ENCODE peak calls at places on chromosomes 11 and 22, in seven cellular contexts. W, F, Z, N, O, R and E are unnamed samples.

GRCh38 chr11:94519478-94520084 is 7.3 kb downstream of the C11orf97 start:
- DNase-seq in W (peak; percentile 40), F (no peak), Z (no peak), N (no peak), O (peak; percentile 49), R (no peak), E (peak; percentile 28)

GRCh38 chr11:33179431-33179830 is 18.2 kb upstream of the CSTF3 start:
- DNase-seq in W (no peak), F (no peak), Z (no peak), N (no peak), O (no peak), R (no peak), E (no peak)

GRCh38 chr22:19275919-19276600 is 15.5 kb downstream of the CLTCL1 start:
- DNase-seq in W (peak; percentile 70), F (no peak), Z (no peak), N (peak; percentile 30), O (no peak), R (no peak), E (no peak)

GRCh38 chr11:113506461-113506860 is 31.3 kb upstream of the DRD2 start:
- DNase-seq in W (no peak), F (no peak), Z (no peak), N (no peak), O (no peak), R (no peak), E (no peak)

GRCh38 chr22:28949788-28950187 is 66.4 kb downstream of the ZNRF3 start:
- DNase-seq in W (no peak), F (no peak), Z (peak; percentile 33), N (no peak), O (peak; percentile 67), R (no peak), E (no peak)

GRCh38 chr22:20424553-20424936 is 13.1 kb downstream of the SCARF2 start:
- DNase-seq in W (no peak), F (no peak), Z (no peak), N (no peak), O (no peak), R (no peak), E (no peak)

GRCh38 chr11:74820763-74821162 is 72.1 kb downstream of the RNF169 start:
- DNase-seq in W (no peak), F (no peak), Z (peak; percentile 27), N (no peak), O (peak; percentile 99), R (no peak), E (no peak)

GRCh38 chr11:113992459-113993105 is 17.7 kb downstream of the HTR3A start:
- DNase-seq in W (no peak), F (no peak), Z (no peak), N (no peak), O (no peak), R (no peak), E (no peak)

GRCh38 chr11:73106347-73106746 is 35.8 kb downstream of the FCHSD2 start:
- DNase-seq in W (no peak), F (no peak), Z (no peak), N (no peak), O (no peak), R (no peak), E (no peak)

GRCh38 chr11:68014157-68014965 is 4.2 kb downstream of the ALDH3B1 start:
- DNase-seq in W (no peak), F (no peak), Z (peak; percentile 100), N (peak; percentile 79), O (peak; percentile 87), R (peak; percentile 92), E (peak; percentile 72)

GRCh38 chr11:59264736-59265135 is 52.0 kb upstream of the MPEG1 start:
- DNase-seq in W (no peak), F (no peak), Z (no peak), N (no peak), O (no peak), R (no peak), E (no peak)

DNA sequence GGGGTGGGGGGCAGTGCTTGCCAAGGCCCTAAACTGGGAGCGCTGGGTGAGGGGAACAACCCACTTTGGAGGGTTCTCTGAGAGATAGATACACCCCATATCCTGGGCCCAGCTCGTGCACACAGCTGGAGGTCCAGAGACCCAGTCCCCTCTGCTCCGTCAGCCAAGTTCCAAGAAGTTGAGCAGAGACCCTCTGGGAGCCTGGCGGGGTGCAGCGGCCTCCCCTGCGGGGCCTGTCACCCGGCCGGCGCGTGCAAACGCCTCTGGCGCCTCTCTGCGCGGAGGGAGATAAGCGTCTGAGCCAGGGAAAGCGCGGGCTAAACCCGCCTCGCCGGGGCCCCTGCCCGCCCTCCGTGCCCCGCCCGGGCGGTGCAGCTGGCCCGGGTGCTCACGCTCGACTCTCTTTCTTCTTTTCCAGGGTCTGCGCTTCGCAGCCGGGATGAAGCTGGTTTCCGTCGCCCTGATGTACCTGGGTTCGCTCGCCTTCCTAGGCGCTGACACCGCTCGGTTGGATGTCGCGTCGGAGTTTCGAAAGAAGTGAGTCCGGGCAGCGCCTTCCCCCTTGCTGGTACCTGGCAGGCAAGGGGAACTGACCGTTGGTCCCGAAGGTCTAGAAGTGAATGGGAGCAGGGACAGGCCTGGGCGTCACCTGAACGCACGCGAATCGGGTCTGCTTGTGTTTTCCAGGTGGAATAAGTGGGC is 540 bp downstream of the ADM start:
- DNase-seq in W (peak; percentile 16), F (no peak), Z (peak; percentile 52), N (peak; percentile 49), O (peak; percentile 9), R (no peak), E (peak; percentile 38)
- TF ChIP-seq POLR2A in W (no peak), F (no peak), Z (no peak), N (no peak), O (no peak), R (no peak), E (no peak)

GRCh38 chr11:36013950-36014349 is 70.1 kb downstream of the LDLRAD3 start:
- DNase-seq in W (no peak), F (no peak), Z (no peak), N (no peak), O (no peak), R (no peak), E (no peak)
- TF ChIP-seq POLR2A in W (no peak), F (no peak), Z (no peak), N (no peak), O (no peak), R (no peak), E (no peak)

GRCh38 chr11:66846671-66847091 is 3.4 kb downstream of the RCE1 start:
- DNase-seq in W (no peak), F (no peak), Z (no peak), N (peak; percentile 24), O (no peak), R (peak; percentile 81), E (no peak)
- TF ChIP-seq POLR2A in W (peak; percentile 34), F (no peak), Z (no peak), N (no peak), O (no peak), R (no peak), E (no peak)

DNA sequence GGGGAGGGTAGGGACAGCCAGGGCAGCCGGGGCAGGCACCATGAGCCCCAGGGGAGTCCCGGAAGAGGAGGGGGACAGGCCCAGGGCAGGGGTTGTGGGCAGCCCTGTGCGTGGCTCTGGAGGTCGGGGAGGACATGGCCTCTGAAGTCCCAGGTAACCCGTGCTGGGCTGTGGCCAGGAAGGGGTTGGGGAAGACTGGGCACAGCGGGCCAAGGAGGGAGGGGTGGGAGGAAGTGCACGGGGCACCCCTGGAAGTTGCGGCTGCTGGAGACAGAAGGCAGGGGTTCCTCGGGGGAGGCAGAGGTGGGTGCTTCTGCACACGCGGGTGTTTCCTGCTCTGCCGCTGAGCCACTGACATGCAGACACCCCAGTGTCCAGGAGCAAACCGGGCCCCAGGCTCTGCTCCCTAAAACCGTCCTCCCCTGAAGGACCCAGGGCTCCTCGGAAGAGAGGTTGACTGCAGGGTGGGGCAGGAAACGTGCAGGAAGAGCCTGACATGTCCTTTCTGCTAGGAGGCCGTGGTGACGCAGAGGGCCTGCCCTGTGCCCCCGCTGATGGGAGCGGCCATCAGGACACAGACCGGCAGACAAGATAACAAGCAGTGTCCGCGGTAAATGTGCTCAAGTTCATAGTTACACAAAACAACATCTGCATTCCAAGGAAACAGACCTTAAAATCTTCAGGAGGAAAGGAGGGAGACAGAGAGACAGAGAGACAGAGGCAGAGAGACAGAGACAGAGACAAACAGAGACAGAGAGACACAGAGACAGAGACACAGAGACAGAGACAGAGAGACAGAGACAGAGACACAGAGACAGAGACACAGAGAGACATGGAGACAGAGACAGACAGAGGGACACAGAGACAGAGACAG is 5.7 kb downstream of the TNNI2 start:
- DNase-seq in W (peak; percentile 88), F (no peak), Z (peak; percentile 50), N (no peak), O (no peak), R (no peak), E (no peak)
- TF ChIP-seq POLR2A in W (no peak), F (no peak), Z (no peak), N (no peak), O (no peak), R (no peak), E (no peak)

DNA sequence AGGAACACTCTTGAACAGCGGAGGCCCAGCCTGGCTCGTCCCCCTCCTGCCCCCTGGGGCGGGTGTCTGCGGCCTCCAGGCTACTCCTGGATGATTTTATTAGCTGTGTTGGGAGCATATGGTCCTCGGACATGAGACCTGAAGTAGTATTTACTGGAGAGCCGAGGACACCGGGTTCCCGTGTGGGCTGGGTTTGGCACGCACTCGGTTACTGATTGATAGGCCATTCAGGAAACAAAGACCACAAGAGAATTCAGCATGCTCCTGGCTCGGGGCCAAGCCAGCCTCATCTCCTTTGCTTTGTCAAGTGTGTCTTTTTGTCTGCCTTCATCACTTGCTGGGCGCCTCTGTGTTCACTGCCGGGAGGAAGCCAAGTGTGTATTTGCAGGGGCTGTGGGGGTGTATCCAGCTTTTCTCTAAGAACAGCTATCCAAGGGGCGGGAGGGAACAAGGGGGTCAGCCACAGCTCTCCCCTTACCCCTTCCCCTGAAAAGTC is 9.7 kb downstream of the FXYD2 start:
- DNase-seq in W (peak; percentile 15), F (peak; percentile 46), Z (peak; percentile 69), N (peak; percentile 81), O (no peak), R (peak; percentile 96), E (peak; percentile 81)
- TF ChIP-seq POLR2A in W (no peak), F (no peak), Z (no peak), N (no peak), O (no peak), R (no peak), E (no peak)